ENCODE peak calls at places on chromosomes 4 and X, in five cellular contexts. O, C, X, Y and U are unnamed samples.

GRCh38 chrX:43750248-43750676 is 94.2 kb downstream of the MAOA start:
- DNase-seq in C (peak; percentile 75), Y (no peak), O (peak; percentile 62), X (peak; percentile 60), U (peak; percentile 59)

GRCh38 chr4:142615324-142615665 is 230.8 kb downstream of the INPP4B start:
- DNase-seq in C (peak; percentile 78), X (no peak), Y (no peak), O (peak; percentile 16), U (peak; percentile 85)

GRCh38 chr4:180695851-180696250 is 1547.4 kb upstream of the TENM3 start:
- DNase-seq in X (no peak), Y (no peak), C (peak; percentile 33), O (peak; percentile 40), U (peak; percentile 0)

GRCh38 chr4:149264093-149264733 is 551.4 kb downstream of the IQCM start:
- DNase-seq in C (peak; percentile 66), O (peak; percentile 67), X (no peak), Y (peak; percentile 4), U (peak; percentile 58)

GRCh38 chr4:6722891-6723290 is 6.9 kb downstream of the BLOC1S4 start:
- DNase-seq in Y (no peak), X (no peak), C (no peak), O (no peak), U (no peak)

GRCh38 chrX:81537723-81538122 is 335.8 kb downstream of the SH3BGRL start:
- DNase-seq in Y (no peak), X (no peak), O (no peak), C (no peak), U (no peak)

GRCh38 chrX:40579139-40579538 is 1.6 kb upstream of the ATP6AP2 start:
- DNase-seq in C (no peak), O (no peak), X (no peak), Y (no peak), U (no peak)

GRCh38 chr4:37431417-37431743 is 186.8 kb downstream of the NWD2 start:
- DNase-seq in O (no peak), C (no peak), Y (no peak), X (no peak), U (no peak)

GRCh38 chrX:151402719-151403390 is 5.8 kb downstream of the VMA21 start:
- DNase-seq in C (no peak), O (no peak), Y (no peak), X (no peak), U (no peak)

GRCh38 chr4:6201580-6202091 is 1.3 kb upstream of the JAKMIP1 start:
- DNase-seq in Y (no peak), X (no peak), C (no peak), O (no peak), U (no peak)

GRCh38 chr4:92451792-92452191 is 148.0 kb downstream of the GRID2 start:
- DNase-seq in Y (no peak), X (no peak), O (no peak), C (no peak), U (no peak)

GRCh38 chrX:109927663-109928273 is 75.1 kb upstream of the TMEM164 start:
- DNase-seq in C (no peak), X (no peak), Y (no peak), O (no peak), U (no peak)

GRCh38 chr4:1415681-1415981 is 9.4 kb upstream of the NKX1-1 start:
- DNase-seq in C (no peak), O (no peak), X (no peak), Y (no peak), U (no peak)

GRCh38 chrX:356385-357034 is 30.2 kb downstream of the PPP2R3B start:
- DNase-seq in O (peak; percentile 94), C (peak; percentile 80), Y (no peak), X (no peak), U (no peak)

GRCh38 chr4:144967161-144967560 is 130.8 kb downstream of the ANAPC10 start:
- DNase-seq in Y (no peak), X (no peak), O (no peak), C (no peak), U (no peak)

GRCh38 chr4:169791527-169792156 is 33.9 kb upstream of the HPF1 start:
- DNase-seq in Y (no peak), C (peak; percentile 70), O (peak; percentile 63), X (peak; percentile 61), U (peak; percentile 69)

GRCh38 chrX:72041901-72042859 is 89.5 kb downstream of the RTL5 start:
- DNase-seq in C (peak; percentile 46), O (peak; percentile 30), Y (no peak), X (no peak), U (peak; percentile 62)

GRCh38 chr4:121146530-121146929 is 17.6 kb downstream of the TNIP3 start:
- DNase-seq in C (no peak), O (peak; percentile 31), Y (no peak), X (no peak), U (peak; percentile 54)

GRCh38 chrX:97006167-97006566 is 122.5 kb downstream of the RPA4 start:
- DNase-seq in C (no peak), O (no peak), X (no peak), Y (no peak), U (no peak)

GRCh38 chrX:11336201-11336600 is 43.0 kb downstream of the AMELX start:
- DNase-seq in O (no peak), Y (no peak), X (no peak), C (no peak), U (no peak)
- H3K4me3 ChIP-seq in O (no peak overlapping the region), Y (no peak overlapping the region), X (no peak overlapping the region), C (no peak overlapping the region), U (no peak overlapping the region)

DNA sequence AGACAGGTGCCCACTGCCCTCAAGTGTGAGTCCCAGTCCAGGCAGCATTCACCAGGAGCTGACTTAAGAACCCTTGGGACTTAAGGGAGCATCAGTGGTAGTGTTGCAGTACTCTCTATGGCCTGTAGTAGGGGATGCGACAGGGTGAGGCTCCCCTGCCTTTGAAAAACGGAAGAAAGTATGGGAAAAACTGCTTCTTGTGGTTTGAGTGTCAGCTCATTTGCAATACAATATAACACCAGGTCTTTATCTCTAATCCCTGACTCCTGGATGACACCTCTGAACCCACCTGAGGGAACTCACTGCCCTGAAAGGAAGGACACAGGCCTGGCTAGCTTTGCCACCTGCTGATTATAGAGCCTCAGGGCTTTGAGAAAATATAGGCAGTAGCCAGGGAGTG is 176.0 kb downstream of the SMARCA1 start:
- DNase-seq in Y (no peak), O (no peak), C (no peak), X (no peak), U (no peak)
- TF ChIP-seq CTCF in Y (peak; percentile 11), O (peak; percentile 8), C (no peak), X (no peak), U (no peak)

GRCh38 chr4:104424368-104424921 is 70.2 kb downstream of the CXXC4 start:
- DNase-seq in O (no peak), X (no peak), Y (no peak), C (peak; percentile 2), U (no peak)
- H3K4me3 ChIP-seq in O (no peak overlapping the region), X (peak overlapping the region; percentile 39), Y (no peak overlapping the region), C (peak overlapping the region; percentile 22), U (no peak overlapping the region)

DNA sequence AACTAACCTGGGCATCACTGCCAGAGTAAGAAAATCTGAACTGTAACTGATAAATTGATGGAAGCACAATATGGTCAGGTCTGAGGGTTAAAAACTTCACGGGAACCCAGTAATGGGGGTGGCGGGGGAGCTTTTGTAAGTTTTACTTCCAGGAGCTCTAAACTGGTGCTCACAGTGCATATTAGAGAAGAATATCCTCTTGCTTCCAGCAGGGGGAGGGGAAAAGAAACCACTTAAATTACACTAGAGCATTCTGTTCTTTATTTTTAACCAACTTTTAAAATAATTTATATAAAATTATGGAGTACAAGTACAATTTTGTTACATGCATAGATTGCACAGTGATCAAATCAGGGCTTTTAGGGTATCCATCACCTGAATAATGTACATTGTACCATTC is 33.7 kb downstream of the WDR17 start:
- DNase-seq in Y (no peak), X (no peak), O (no peak), C (no peak), U (no peak)
- TF ChIP-seq CTCF in Y (no peak), X (no peak), O (no peak), C (peak; percentile 23), U (peak; percentile 11)